ENCODE peak calls at places on chromosomes 12 and 14, in ten cellular contexts. A, T, I, O, S, Q, Y, Z, M and G are unnamed samples.

GRCh38 chr12:68855771-68856170 is 47.8 kb downstream of the MDM2 start:
- DNase-seq in Z (no peak), S (no peak), M (no peak), I (no peak), T (no peak), A (no peak), Y (no peak), Q (no peak), O (no peak), G (no peak)

GRCh38 chr14:50599700-50600444 is 39.9 kb downstream of the ATL1 start:
- DNase-seq in I (no peak), A (no peak), T (peak), O (no peak), M (no peak), Q (no peak), Y (no peak), Z (no peak), S (no peak), G (no peak)

GRCh38 chr12:93417967-93418480 is 23.7 kb downstream of the UBE2N start:
- DNase-seq in M (no peak), T (no peak), Q (no peak), Y (no peak), I (no peak), A (no peak), O (no peak), S (no peak), Z (no peak), G (no peak)

GRCh38 chr14:43204816-43205215 is 1302.3 kb downstream of the FSCB start:
- DNase-seq in M (no peak), O (no peak), T (no peak), A (no peak), Z (no peak), S (no peak), I (no peak), Y (no peak), Q (no peak), G (no peak)

GRCh38 chr12:22459872-22460490 is 84.4 kb downstream of the C2CD5 start:
- DNase-seq in Q (peak), Y (no peak), I (peak), S (no peak), M (no peak), O (no peak), Z (no peak), T (peak), A (no peak), G (peak)

GRCh38 chr14:96182546-96182945 is 22.1 kb upstream of the BDKRB2 start:
- DNase-seq in T (no peak), S (no peak), I (no peak), Y (no peak), Z (no peak), M (no peak), A (no peak), O (no peak), Q (no peak), G (no peak)

GRCh38 chr12:89353188-89353822 is 1.0 kb upstream of the DUSP6 start:
- DNase-seq in A (peak), Q (peak), I (peak), O (no peak), M (peak), Y (peak), Z (no peak), S (no peak), T (peak), G (peak)

GRCh38 chr12:63882844-63883243 is 38.3 kb downstream of the SRGAP1 start:
- DNase-seq in I (peak), M (no peak), Y (peak), S (no peak), Z (no peak), O (no peak), Q (no peak), A (no peak), T (no peak), G (no peak)

GRCh38 chr12:102438047-102438822 is 42.1 kb downstream of the IGF1 start:
- DNase-seq in S (no peak), M (no peak), T (no peak), I (no peak), O (no peak), Q (no peak), Y (no peak), A (no peak), Z (no peak), G (no peak)

GRCh38 chr12:99200711-99201384 is 446.7 kb upstream of the GARIN6 start:
- DNase-seq in Y (peak), I (no peak), M (no peak), S (no peak), T (no peak), Q (peak), O (no peak), Z (no peak), A (no peak), G (no peak)

GRCh38 chr12:117228239-117228638 is 38.0 kb upstream of the FBXO21 start:
- DNase-seq in Q (no peak), S (no peak), A (no peak), O (no peak), Z (no peak), I (no peak), Y (no peak), T (no peak), M (no peak), G (no peak)

GRCh38 chr12:76018111-76018510 is 13.5 kb downstream of the PHLDA1 start:
- DNase-seq in Q (peak), A (no peak), M (no peak), S (no peak), Z (no peak), O (no peak), T (no peak), I (no peak), Y (peak), G (no peak)

GRCh38 chr12:13179159-13180074 is 17.1 kb upstream of the EMP1 start:
- DNase-seq in O (peak), Z (no peak), I (no peak), T (peak), A (peak), Q (peak), S (peak), M (no peak), Y (peak), G (peak)

GRCh38 chr12:30823140-30823669 is 68.5 kb upstream of the CAPRIN2 start:
- DNase-seq in S (no peak), M (no peak), I (no peak), O (no peak), Q (no peak), Z (no peak), Y (peak), T (no peak), A (peak), G (no peak)

GRCh38 chr12:39587247-39587646 is 32.4 kb downstream of the ABCD2 start:
- DNase-seq in Z (no peak), S (no peak), Q (no peak), T (no peak), A (peak), O (peak), I (no peak), M (no peak), Y (no peak), G (peak)

GRCh38 chr12:96240656-96241055 is 46.5 kb downstream of the ELK3 start:
- DNase-seq in M (no peak), O (no peak), Z (no peak), S (no peak), Y (no peak), A (no peak), T (no peak), Q (no peak), I (no peak), G (no peak)

GRCh38 chr14:44795725-44796124 is 166.0 kb downstream of the KLHL28 start:
- DNase-seq in Z (no peak), A (no peak), T (no peak), O (no peak), Y (no peak), I (no peak), Q (peak), M (no peak), S (no peak), G (no peak)

GRCh38 chr14:57712698-57713097 is 153.2 kb downstream of the SLC35F4 start:
- DNase-seq in A (no peak), T (no peak), Z (no peak), S (no peak), Q (no peak), M (no peak), Y (no peak), I (no peak), O (no peak), G (no peak)

GRCh38 chr14:71474866-71475265 is 457.4 kb upstream of the RGS6 start:
- DNase-seq in I (no peak), T (no peak), Y (no peak), M (no peak), Z (no peak), A (no peak), O (no peak), Q (no peak), S (no peak), G (no peak)